ENCODE peak calls at places on chromosomes 12 and 14, in seven cellular contexts. X, I, R, V, H, S and A are unnamed samples. For H3K4me1, the result is how much of the 10 kb centered on the place peaks cover.

GRCh38 chr12:28884861-28885260 is 264.2 kb upstream of the FAR2 start:
- DNase-seq in R (no peak), I (no peak), V (no peak), S (no peak), H (no peak), X (no peak), A (no peak)

GRCh38 chr14:61475316-61475715 is 153.9 kb downstream of the PRKCH start:
- DNase-seq in V (no peak), R (no peak), H (no peak), I (no peak), S (no peak), X (no peak), A (no peak)

GRCh38 chr12:1083888-1084262 is 92.9 kb downstream of the ERC1 start:
- DNase-seq in V (no peak), R (no peak), S (no peak), X (no peak), H (no peak), I (no peak), A (no peak)

GRCh38 chr14:103548463-103549351 is 13.8 kb downstream of the BAG5 start:
- DNase-seq in H (no peak), R (no peak), S (peak), X (peak), I (no peak), V (no peak), A (no peak)

GRCh38 chr14:23829736-23830474 is 123.7 kb upstream of the DHRS4 start:
- DNase-seq in V (no peak), S (no peak), X (peak), H (peak), R (no peak), I (peak), A (no peak)

GRCh38 chr12:14948672-14949071 is 10.3 kb upstream of the ERP27 start:
- DNase-seq in H (peak), I (peak), X (peak), V (peak), R (peak), S (no peak), A (peak)

GRCh38 chr12:130214686-130215370 is 52.6 kb downstream of the FZD10 start:
- DNase-seq in I (no peak), V (no peak), S (no peak), R (no peak), H (no peak), X (no peak), A (peak)

GRCh38 chr14:82482345-82482744 is 948.7 kb upstream of the SEL1L start:
- DNase-seq in X (no peak), S (no peak), R (no peak), V (no peak), I (no peak), H (no peak), A (no peak)

GRCh38 chr12:120007272-120007671 is 18.2 kb downstream of the BICDL1 start:
- DNase-seq in I (no peak), V (no peak), X (peak), S (no peak), H (no peak), R (peak), A (no peak)

GRCh38 chr12:94149781-94150482 is 1.6 kb downstream of the PLXNC1 start:
- DNase-seq in S (peak), V (peak), R (no peak), X (peak), H (no peak), I (no peak), A (peak)

GRCh38 chr12:96255077-96255476 is 60.9 kb downstream of the ELK3 start:
- DNase-seq in X (peak), I (no peak), H (no peak), V (no peak), S (peak), R (no peak), A (no peak)

GRCh38 chr12:63915105-63915830 is 70.8 kb downstream of the SRGAP1 start:
- DNase-seq in H (no peak), X (no peak), I (no peak), R (no peak), S (no peak), V (no peak), A (no peak)

GRCh38 chr12:2640709-2641108 is 154.1 kb upstream of the FKBP4 start:
- DNase-seq in I (no peak), X (peak), S (peak), R (no peak), H (peak), V (peak), A (peak)

GRCh38 chr12:21911832-21912231 is 29.4 kb downstream of the ABCC9 start:
- DNase-seq in I (no peak), X (no peak), R (no peak), S (no peak), V (no peak), H (no peak), A (no peak)

GRCh38 chr12:93245543-93245942 is 132.2 kb upstream of the NUDT4 start:
- DNase-seq in H (no peak), S (no peak), X (peak), R (no peak), I (no peak), V (no peak), A (peak)

GRCh38 chr14:31566456-31566855 is 5.3 kb downstream of the NUBPL start:
- DNase-seq in H (no peak), X (no peak), R (no peak), I (no peak), V (no peak), S (no peak), A (no peak)

GRCh38 chr12:42094277-42094676 is 50.4 kb downstream of the GXYLT1 start:
- DNase-seq in X (no peak), R (peak), H (peak), S (no peak), I (peak), V (no peak), A (peak)

GRCh38 chr12:53806689-53807088 is 54.9 kb upstream of the CISTR start:
- DNase-seq in V (no peak), X (no peak), R (no peak), I (no peak), H (peak), S (no peak), A (no peak)

GRCh38 chr12:53145383-53145782 is 35.1 kb upstream of the ZNF740 start:
- DNase-seq in X (no peak), V (no peak), R (no peak), H (no peak), S (no peak), I (no peak), A (no peak)

GRCh38 chr12:116172224-116172849 is 105.2 kb downstream of the MED13L start:
- DNase-seq in X (no peak), V (no peak), I (no peak), R (no peak), S (no peak), H (no peak), A (no peak)

GRCh38 chr12:48292030-48292429 is 58.7 kb downstream of the ZNF641 start:
- DNase-seq in S (no peak), R (no peak), I (no peak), V (no peak), X (no peak), H (no peak), A (no peak)

GRCh38 chr12:51417826-51418225 is 6.8 kb upstream of the SLC4A8 start:
- DNase-seq in S (no peak), X (no peak), I (no peak), H (no peak), R (no peak), V (no peak), A (no peak)

GRCh38 chr14:52377940-52378339 is 63.8 kb downstream of the PTGER2 start:
- DNase-seq in H (no peak), X (no peak), S (no peak), V (no peak), I (no peak), R (no peak), A (peak)

GRCh38 chr14:104389326-104390220 is 190.0 kb upstream of the C14orf180 start:
- DNase-seq in H (peak), S (no peak), I (peak), V (no peak), X (no peak), R (no peak), A (peak)

GRCh38 chr12:70576341-70577282 is 60.6 kb downstream of the PTPRB start:
- DNase-seq in S (no peak), I (no peak), V (no peak), X (no peak), R (no peak), H (no peak), A (no peak)

GRCh38 chr12:130911933-130912332 is 40.1 kb downstream of the RAN start:
- DNase-seq in H (no peak), R (no peak), S (no peak), X (no peak), I (no peak), V (no peak), A (no peak)

DNA sequence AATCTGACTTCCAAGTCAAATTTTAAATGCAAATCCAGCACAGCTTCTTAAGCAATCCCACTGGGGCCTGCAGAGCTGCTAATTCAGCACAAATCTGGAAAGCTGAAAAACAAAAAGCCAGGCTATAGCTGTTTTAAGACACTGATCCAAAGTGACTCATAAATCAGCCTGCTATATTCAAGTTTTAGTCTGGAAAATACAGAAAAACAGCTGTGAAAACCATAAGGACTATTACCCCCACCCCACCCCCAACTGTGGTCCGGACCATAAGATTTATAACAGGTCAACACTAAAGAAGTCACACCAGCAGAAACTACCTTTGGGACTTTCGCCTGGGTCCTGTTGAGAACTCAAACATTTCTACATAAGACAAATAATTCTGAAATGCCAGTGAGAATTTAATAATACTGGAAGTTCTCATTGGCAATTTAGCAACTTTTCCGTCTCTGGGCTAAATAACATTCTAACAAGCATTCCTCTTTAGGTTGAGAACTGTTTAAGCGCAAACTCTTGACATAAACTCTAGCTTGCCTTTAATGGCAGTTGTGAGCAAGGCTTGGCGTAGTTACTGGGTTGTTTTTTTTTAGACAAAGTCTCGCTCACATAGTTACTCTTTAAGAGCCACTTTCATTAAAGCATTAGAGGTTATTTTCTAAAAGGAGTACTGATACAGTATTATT is 3.3 kb downstream of the LRIG3 start:
- DNase-seq in V (no peak), H (no peak), R (no peak), X (peak), S (no peak), I (peak), A (no peak)
- H3K4me1 ChIP-seq in V (under half), H (half or more), R (under half), X (under half), S (half or more), I (under half), A (under half)

GRCh38 chr14:73463411-73463810 is 5.1 kb upstream of the NUMB start:
- DNase-seq in H (no peak), I (no peak), S (no peak), V (no peak), X (peak), R (no peak), A (peak)

GRCh38 chr14:73460691-73461127 is 2.4 kb upstream of the NUMB start:
- DNase-seq in X (no peak), I (no peak), S (no peak), V (no peak), R (no peak), H (no peak), A (peak)

GRCh38 chr14:73462815-73463214 is 4.5 kb upstream of the NUMB start:
- DNase-seq in S (no peak), H (no peak), X (no peak), V (no peak), I (no peak), R (no peak), A (no peak)

GRCh38 chr14:73462078-73462715 is 3.9 kb upstream of the NUMB start:
- DNase-seq in X (peak), R (no peak), H (no peak), V (peak), I (no peak), S (peak), A (peak)

GRCh38 chr14:73461478-73462077 is 3.2 kb upstream of the NUMB start:
- DNase-seq in H (no peak), I (no peak), R (no peak), X (no peak), S (no peak), V (no peak), A (peak)
- H3K4me1 ChIP-seq in H (under half), I (under half), R (under half), X (under half), S (half or more), V (under half), A (under half)

GRCh38 chr14:94395306-94395899 is 7.0 kb upstream of the SERPINA1 start:
- DNase-seq in S (no peak), H (no peak), V (no peak), X (no peak), R (no peak), I (no peak), A (no peak)
- H3K4me1 ChIP-seq in S (under half), H (under half), V (under half), X (under half), R (under half), I (under half), A (under half)

DNA sequence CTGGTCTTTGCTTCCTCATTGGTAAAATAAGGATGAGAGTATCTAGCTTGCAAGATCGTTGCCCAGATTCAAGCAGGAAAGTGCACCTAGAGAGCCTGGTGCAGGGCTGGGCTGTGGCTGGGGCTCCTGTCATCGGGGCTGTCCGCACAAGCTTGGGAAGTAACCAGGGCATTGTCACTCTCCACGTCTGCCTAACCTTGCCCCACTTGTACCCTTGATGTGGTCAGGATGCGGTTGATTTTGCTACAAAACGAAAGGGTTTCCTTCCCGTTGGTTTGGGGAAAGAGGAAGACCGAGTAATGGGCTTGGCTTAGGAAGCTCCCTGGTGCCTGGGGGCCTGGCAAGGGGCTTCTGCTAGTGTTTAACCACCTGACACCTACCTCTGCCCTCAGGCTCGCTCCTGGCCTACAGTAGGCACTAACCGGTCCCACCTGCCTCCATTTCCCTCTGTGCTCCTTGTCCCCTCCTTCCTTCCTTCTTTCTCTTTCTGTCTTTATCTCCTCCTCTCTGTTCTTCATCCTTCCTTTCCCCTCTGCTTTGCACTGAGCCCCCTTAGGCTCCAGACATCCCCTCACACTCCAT is 21.8 kb downstream of the MVK start:
- DNase-seq in X (no peak), I (no peak), S (no peak), H (no peak), R (no peak), V (no peak), A (no peak)
- H3K4me1 ChIP-seq in X (under half), I (under half), S (under half), H (under half), R (under half), V (under half), A (under half)

GRCh38 chr12:113242018-113242418 is 20.8 kb downstream of the TPCN1 start:
- DNase-seq in V (no peak), X (peak), I (peak), S (no peak), H (peak), R (no peak), A (no peak)
- H3K4me1 ChIP-seq in V (under half), X (half or more), I (half or more), S (half or more), H (half or more), R (under half), A (under half)

GRCh38 chr12:65266408-65266807 is 12.1 kb upstream of the MSRB3 start:
- DNase-seq in R (no peak), H (no peak), S (no peak), X (no peak), V (no peak), I (no peak), A (no peak)
- H3K4me1 ChIP-seq in R (under half), H (under half), S (under half), X (under half), V (under half), I (under half), A (under half)

GRCh38 chr12:80556566-80556965 is 112.5 kb downstream of the PTPRQ start:
- DNase-seq in V (no peak), I (no peak), X (no peak), R (no peak), H (no peak), S (no peak), A (no peak)

GRCh38 chr12:80553316-80553715 is 109.3 kb downstream of the PTPRQ start:
- DNase-seq in R (no peak), V (no peak), H (no peak), S (no peak), X (no peak), I (peak), A (no peak)

GRCh38 chr12:80551897-80552296 is 107.9 kb downstream of the PTPRQ start:
- DNase-seq in R (no peak), V (no peak), H (peak), S (no peak), X (no peak), I (peak), A (no peak)
- H3K4me1 ChIP-seq in R (under half), V (under half), H (under half), S (under half), X (under half), I (under half), A (under half)